ENCODE peak calls at places on chromosomes 5 and 9, in eight cellular contexts. D is lower leg skin; M is SK-N-DZ; V is GM12865; I is cardiac fibroblast; H is head of caudate nucleus; C is activated CD8-positive, alpha-beta memory T cell treated with anti-CD3 and anti-CD28 coated beads, Interleukin-2, amount 50 U/mL, for 48 hours; R is COR-L47. Q is an unnamed sample.

GRCh38 chr5:60360355-60360754 is 339.6 kb downstream of the DEPDC1B start:
- DNase-seq in I (no peak), M (no peak), R (no peak), V (no peak), C (no peak), D (no peak), H (no peak), Q (no peak)

GRCh38 chr5:124888050-124888506 is 141.6 kb upstream of the ZNF608 start:
- DNase-seq in C (no peak), I (no peak), M (peak), R (peak), D (no peak), V (no peak), H (no peak), Q (no peak)

GRCh38 chr5:18354828-18355227 is 720.6 kb downstream of the TAF11L14 start:
- DNase-seq in M (no peak), D (no peak), V (no peak), C (no peak), I (no peak), H (no peak), R (no peak), Q (no peak)

GRCh38 chr5:73486119-73486899 is 11.9 kb upstream of the BTF3 start:
- DNase-seq in H (no peak), D (no peak), C (no peak), I (no peak), R (no peak), M (no peak), V (no peak), Q (no peak)

GRCh38 chr5:76016258-76016657 is 66.9 kb upstream of the SV2C start:
- DNase-seq in V (no peak), C (no peak), M (no peak), R (no peak), I (no peak), H (no peak), D (no peak), Q (no peak)

GRCh38 chr5:1962619-1963355 is 80.1 kb upstream of the IRX4 start:
- DNase-seq in V (no peak), H (no peak), C (no peak), I (no peak), M (no peak), R (no peak), D (no peak), Q (no peak)

GRCh38 chr9:80292231-80292630 is 720.5 kb downstream of the TLE4 start:
- DNase-seq in V (no peak), D (no peak), M (no peak), C (no peak), H (no peak), I (no peak), R (no peak), Q (no peak)

GRCh38 chr9:131402738-131403492 is 9.0 kb downstream of the PRRC2B start:
- DNase-seq in R (peak), V (no peak), I (peak), D (peak), H (peak), M (no peak), C (no peak), Q (no peak)

GRCh38 chr5:103785569-103785968 is 223.0 kb upstream of the NUDT12 start:
- DNase-seq in D (no peak), I (peak), C (no peak), R (no peak), V (no peak), H (no peak), M (no peak), Q (no peak)

GRCh38 chr5:141186897-141187512 is at the start of gene PCDHB9:
- DNase-seq in V (peak), C (no peak), R (peak), D (no peak), M (peak), I (peak), H (no peak), Q (no peak)

GRCh38 chr9:116479145-116479544 is 208.0 kb upstream of the TRIM32 start:
- DNase-seq in I (no peak), C (no peak), V (no peak), D (no peak), H (no peak), R (no peak), M (no peak), Q (no peak)

GRCh38 chr5:148639081-148639480 is 15.2 kb downstream of the HTR4 start:
- DNase-seq in M (no peak), H (no peak), D (no peak), R (no peak), V (no peak), C (no peak), I (no peak), Q (no peak)

GRCh38 chr5:179614745-179615144 is 8.7 kb downstream of the HNRNPH1 start:
- DNase-seq in M (no peak), I (no peak), R (no peak), D (no peak), H (no peak), V (no peak), C (no peak), Q (no peak)

GRCh38 chr9:33076031-33076359 is 479 bp downstream of the SMU1 start:
- DNase-seq in I (no peak), M (no peak), H (no peak), D (no peak), R (no peak), V (no peak), C (no peak), Q (no peak)

GRCh38 chr9:33884856-33885701 is 68.1 kb downstream of the UBE2R2 start:
- DNase-seq in I (peak), M (peak), C (no peak), V (no peak), R (peak), H (no peak), D (no peak), Q (no peak)